ENCODE peak calls at places on chromosomes 2 and 18, in four cellular contexts. H is IMR-90, W is GM12878, P is K562. S is an unnamed sample.

GRCh38 chr18:62045316-62045715 is 141.5 kb downstream of the PIGN start:
- DNase-seq in H (no peak), W (no peak), P (no peak), S (no peak)

GRCh38 chr2:643334-643733 is 33.9 kb downstream of the TMEM18 start:
- DNase-seq in H (no peak), W (no peak), P (no peak), S (no peak)

GRCh38 chr2:8537572-8538155 is 144.2 kb upstream of the ID2 start:
- DNase-seq in H (no peak), W (no peak), P (no peak), S (no peak)

GRCh38 chr18:58455318-58455950 is 173.5 kb downstream of the ALPK2 start:
- DNase-seq in H (no peak), W (peak), P (no peak), S (no peak)

GRCh38 chr2:239640210-239640609 is 239.4 kb upstream of the HDAC4 start:
- DNase-seq in H (no peak), W (no peak), P (no peak), S (no peak)

GRCh38 chr2:113084249-113085000 is 16.7 kb downstream of the IL1F10 start:
- DNase-seq in H (no peak), W (no peak), P (no peak), S (no peak)

GRCh38 chr18:12420831-12421421 is 13.2 kb downstream of the PRELID3A start:
- DNase-seq in H (no peak), W (no peak), P (no peak), S (no peak)

GRCh38 chr2:120305296-120305695 is 40.6 kb upstream of the INHBB start:
- DNase-seq in H (no peak), W (no peak), P (peak), S (no peak)

GRCh38 chr2:9832586-9832985 is 10.7 kb upstream of the TAF1B start:
- DNase-seq in H (peak), W (no peak), P (no peak), S (no peak)

GRCh38 chr18:49368161-49368875 is 92.1 kb downstream of the DYM start:
- DNase-seq in H (no peak), W (no peak), P (no peak), S (no peak)

GRCh38 chr18:67282796-67283195 is 233.7 kb downstream of the DSEL start:
- DNase-seq in H (peak), W (no peak), P (no peak), S (peak)

GRCh38 chr2:104863229-104863584 is 9.3 kb downstream of the POU3F3 start:
- DNase-seq in H (no peak), W (no peak), P (no peak), S (no peak)

GRCh38 chr2:177478029-177478428 is 85.5 kb downstream of the AGPS start:
- DNase-seq in H (no peak), W (no peak), P (peak), S (peak)

GRCh38 chr2:151306621-151307020 is 17.2 kb upstream of the NMI start:
- DNase-seq in H (peak), W (no peak), P (no peak), S (peak)

GRCh38 chr2:217934321-217935131 is 68.3 kb downstream of the TNS1 start:
- DNase-seq in H (peak), W (no peak), P (no peak), S (peak)

GRCh38 chr2:123953848-123954247 is 71.2 kb upstream of the CNTNAP5 start:
- DNase-seq in H (peak), W (no peak), P (no peak), S (no peak)

DNA sequence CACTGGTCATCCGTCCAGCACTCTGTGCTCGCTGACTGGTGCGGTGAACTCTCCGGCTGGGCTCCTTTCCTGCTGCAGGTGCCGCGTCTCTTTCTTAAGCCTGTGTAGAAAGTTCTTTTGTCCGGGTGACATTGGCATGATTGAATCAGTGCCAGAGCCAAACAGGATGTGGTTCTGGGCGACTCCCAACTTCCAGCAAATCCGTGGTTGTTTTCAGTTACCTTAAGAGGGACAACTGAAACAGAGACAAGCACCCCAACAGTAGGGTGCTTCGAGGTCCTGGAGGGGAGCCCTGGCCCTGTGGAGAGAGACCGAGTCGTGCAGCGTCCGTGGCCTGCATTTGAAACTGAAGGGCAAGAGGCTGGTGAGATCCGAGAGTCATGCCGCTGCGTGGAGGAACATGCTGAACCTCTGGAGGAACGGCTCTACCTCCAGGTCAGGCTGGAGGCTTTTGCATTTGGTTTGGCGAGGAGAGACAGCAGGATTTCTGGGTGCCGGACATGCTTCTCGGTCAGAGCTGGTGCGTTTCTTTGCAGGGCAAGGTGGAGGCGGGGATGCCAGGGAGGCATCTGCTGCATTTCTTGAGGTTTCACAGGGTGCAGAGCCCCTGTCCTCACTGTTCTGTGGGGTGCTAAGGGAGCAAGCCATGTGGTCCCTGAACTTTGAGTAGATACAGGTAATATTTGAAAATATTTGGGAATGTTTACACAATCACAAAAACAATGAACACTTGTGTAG is 26.8 kb downstream of the SH3BP4 start:
- DNase-seq in H (peak), W (no peak), P (no peak), S (peak)
- H3K4me2 ChIP-seq in H (no peak), W (no peak), P (no peak), S (peak)

DNA sequence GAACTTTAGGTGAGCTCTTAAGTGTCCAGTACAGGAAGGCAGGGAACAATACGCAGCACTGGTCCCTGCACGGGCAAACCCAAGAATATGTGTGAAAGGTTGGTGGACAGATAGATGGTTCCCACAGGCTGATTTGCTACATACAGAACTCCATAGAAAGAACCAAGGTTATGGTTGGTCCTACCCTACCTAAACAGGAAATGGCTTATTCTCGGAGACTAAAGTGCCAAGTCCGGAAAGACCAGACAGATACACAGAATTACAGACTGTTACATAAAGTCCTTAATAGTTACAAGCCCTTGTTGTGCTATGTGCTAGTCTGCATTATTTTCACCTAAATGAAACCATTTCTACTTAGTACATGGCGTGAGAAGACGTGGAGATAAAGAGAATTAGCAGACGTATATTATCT is 1.2 kb downstream of the REV1 start:
- DNase-seq in H (peak), W (peak), P (no peak), S (peak)
- TF ChIP-seq FOS in H (no peak), W (no peak), P (no peak), S (no peak)

GRCh38 chr2:13255485-13255884 is 538.7 kb downstream of the TRIB2 start:
- DNase-seq in H (no peak), W (no peak), P (no peak), S (no peak)
- H3K4me2 ChIP-seq in H (no peak), W (no peak), P (no peak), S (no peak)

DNA sequence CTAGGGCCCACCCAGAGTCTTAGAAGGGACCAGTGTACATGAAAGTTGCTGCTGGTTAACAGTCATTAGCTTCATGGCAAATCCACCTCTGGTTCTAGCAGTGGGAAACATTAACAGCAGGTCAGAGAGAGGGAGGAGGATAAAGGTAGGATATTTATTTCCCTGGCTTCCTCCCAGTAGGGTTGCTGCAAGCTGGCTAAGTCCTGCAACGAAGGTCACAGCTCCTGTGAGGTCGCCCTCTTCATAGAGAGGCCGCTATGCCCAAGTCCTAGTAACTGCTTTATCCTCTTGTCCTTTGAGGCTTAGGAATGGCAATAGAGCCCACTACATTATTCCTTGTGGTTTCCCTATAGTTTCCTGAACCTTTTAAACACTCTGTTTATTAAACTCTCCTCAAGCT is 84.0 kb upstream of the ACSL3 start:
- DNase-seq in H (no peak), W (no peak), P (no peak), S (no peak)
- TF ChIP-seq FOS in H (no peak), W (no peak), P (no peak), S (no peak)

S was measured in endothelial cell of umbilical vein.